ENCODE peak calls at places on chromosomes 3 and 15, in nine cellular contexts. P, Y, X, C, G, I, W, D and R are unnamed samples.

GRCh38 chr15:83012038-83012490 is 625 bp upstream of the C15orf40 start:
- DNase-seq in I (no peak), P (peak), Y (no peak), G (no peak), C (no peak), X (no peak), D (no peak), W (no peak), R (no peak)

GRCh38 chr3:184110316-184110725 is 13.5 kb downstream of the HTR3E start:
- DNase-seq in C (no peak), G (peak), W (no peak), D (no peak), P (no peak), X (no peak), I (no peak), Y (no peak), R (no peak)

GRCh38 chr15:35211240-35211952 is 126.3 kb upstream of the NANOGP8 start:
- DNase-seq in C (no peak), X (no peak), G (no peak), Y (no peak), W (no peak), P (no peak), I (no peak), D (no peak), R (no peak)

GRCh38 chr15:75431682-75432081 is 19.8 kb downstream of the SIN3A start:
- DNase-seq in I (no peak), X (no peak), D (no peak), G (no peak), P (no peak), C (no peak), W (no peak), Y (no peak), R (no peak)

GRCh38 chr3:149969110-149969944 is 1.4 kb downstream of the PFN2 start:
- DNase-seq in I (peak), D (no peak), C (peak), Y (peak), P (peak), G (peak), W (no peak), X (peak), R (no peak)

GRCh38 chr3:127488141-127488672 is 102.3 kb downstream of the TPRA1 start:
- DNase-seq in G (no peak), W (no peak), I (no peak), Y (no peak), X (no peak), C (no peak), P (peak), D (no peak), R (no peak)

GRCh38 chr15:85541744-85542143 is 161.3 kb downstream of the AKAP13 start:
- DNase-seq in P (peak), I (no peak), D (no peak), W (peak), Y (no peak), C (no peak), G (no peak), X (no peak), R (no peak)

GRCh38 chr15:92104069-92104468 is 250.6 kb downstream of the SLCO3A1 start:
- DNase-seq in X (no peak), D (no peak), P (no peak), W (no peak), G (no peak), C (no peak), Y (no peak), I (no peak), R (no peak)

GRCh38 chr3:167882057-167882667 is 146.6 kb downstream of the SERPINI1 start:
- DNase-seq in C (no peak), W (no peak), D (no peak), I (peak), Y (no peak), P (peak), X (peak), G (peak), R (peak)

GRCh38 chr3:55894605-55895004 is 407.5 kb upstream of the WNT5A start:
- DNase-seq in G (no peak), C (no peak), X (no peak), D (no peak), P (no peak), W (no peak), Y (no peak), I (no peak), R (no peak)

GRCh38 chr15:81221449-81221848 is 24.8 kb downstream of the IL16 start:
- DNase-seq in W (no peak), I (no peak), X (no peak), Y (no peak), C (no peak), D (peak), P (peak), G (peak), R (no peak)

GRCh38 chr15:76196286-76196948 is 114.9 kb downstream of the ETFA start:
- DNase-seq in D (peak), W (no peak), I (peak), Y (peak), G (peak), C (peak), P (peak), X (no peak), R (no peak)